ENCODE peak calls at places on chromosomes 6 and 20, in six cellular contexts. One of them, this sample, is unnamed.

GRCh38 chr20:63284083-63284440 is 8.9 kb upstream of the COL20A1 start:
- DNase-seq in effector CD8-positive, alpha-beta T cell: no peak
- DNase-seq in EL: no peak
- DNase-seq in T-helper 17 cell: no peak
- DNase-seq in posterior cingulate gyrus: no peak
- DNase-seq in NCI-H69: no peak
- DNase-seq in this sample: no peak

GRCh38 chr6:75563032-75563431 is 38.6 kb upstream of the SENP6 start:
- DNase-seq in effector CD8-positive, alpha-beta T cell: no peak
- DNase-seq in EL: peak
- DNase-seq in T-helper 17 cell: no peak
- DNase-seq in posterior cingulate gyrus: no peak
- DNase-seq in NCI-H69: peak
- DNase-seq in this sample: no peak

GRCh38 chr6:167799033-167799933 is 27.4 kb upstream of the AFDN start:
- DNase-seq in effector CD8-positive, alpha-beta T cell: no peak
- DNase-seq in EL: no peak
- DNase-seq in T-helper 17 cell: no peak
- DNase-seq in posterior cingulate gyrus: no peak
- DNase-seq in NCI-H69: peak
- DNase-seq in this sample: peak

GRCh38 chr20:50861012-50861411 is 66.2 kb downstream of the BCAS4 start:
- DNase-seq in effector CD8-positive, alpha-beta T cell: no peak
- DNase-seq in EL: no peak
- DNase-seq in T-helper 17 cell: no peak
- DNase-seq in posterior cingulate gyrus: no peak
- DNase-seq in NCI-H69: no peak
- DNase-seq in this sample: no peak

GRCh38 chr20:34511891-34512265 is 4.3 kb upstream of the DYNLRB1 start:
- DNase-seq in effector CD8-positive, alpha-beta T cell: no peak
- DNase-seq in EL: no peak
- DNase-seq in T-helper 17 cell: no peak
- DNase-seq in posterior cingulate gyrus: no peak
- DNase-seq in NCI-H69: no peak
- DNase-seq in this sample: no peak

GRCh38 chr6:14476793-14477531 is 359.4 kb downstream of the CD83 start:
- DNase-seq in effector CD8-positive, alpha-beta T cell: no peak
- DNase-seq in EL: peak
- DNase-seq in T-helper 17 cell: no peak
- DNase-seq in posterior cingulate gyrus: no peak
- DNase-seq in NCI-H69: no peak
- DNase-seq in this sample: peak

GRCh38 chr6:47162231-47162630 is 120.1 kb upstream of the ADGRF1 start:
- DNase-seq in effector CD8-positive, alpha-beta T cell: no peak
- DNase-seq in EL: no peak
- DNase-seq in T-helper 17 cell: no peak
- DNase-seq in posterior cingulate gyrus: no peak
- DNase-seq in NCI-H69: no peak
- DNase-seq in this sample: no peak

GRCh38 chr6:43993881-43994523 is 133.2 kb downstream of the MRPL14 start:
- DNase-seq in effector CD8-positive, alpha-beta T cell: no peak
- DNase-seq in EL: no peak
- DNase-seq in T-helper 17 cell: no peak
- DNase-seq in posterior cingulate gyrus: no peak
- DNase-seq in NCI-H69: peak
- DNase-seq in this sample: no peak

GRCh38 chr6:157763129-157763893 is 59.7 kb upstream of the SNX9 start:
- DNase-seq in effector CD8-positive, alpha-beta T cell: peak
- DNase-seq in EL: peak
- DNase-seq in T-helper 17 cell: no peak
- DNase-seq in posterior cingulate gyrus: no peak
- DNase-seq in NCI-H69: peak
- DNase-seq in this sample: no peak

GRCh38 chr6:149948011-149948410 is 6.2 kb downstream of the ULBP2 start:
- DNase-seq in effector CD8-positive, alpha-beta T cell: no peak
- DNase-seq in EL: no peak
- DNase-seq in T-helper 17 cell: no peak
- DNase-seq in posterior cingulate gyrus: no peak
- DNase-seq in NCI-H69: no peak
- DNase-seq in this sample: no peak

GRCh38 chr6:54428437-54428836 is 120.2 kb downstream of the TINAG start:
- DNase-seq in effector CD8-positive, alpha-beta T cell: no peak
- DNase-seq in EL: no peak
- DNase-seq in T-helper 17 cell: no peak
- DNase-seq in posterior cingulate gyrus: no peak
- DNase-seq in NCI-H69: no peak
- DNase-seq in this sample: no peak

GRCh38 chr20:54067606-54068174 is 2.7 kb downstream of the BCAS1 start:
- DNase-seq in effector CD8-positive, alpha-beta T cell: no peak
- DNase-seq in EL: no peak
- DNase-seq in T-helper 17 cell: no peak
- DNase-seq in posterior cingulate gyrus: peak
- DNase-seq in NCI-H69: no peak
- DNase-seq in this sample: no peak

GRCh38 chr6:42021847-42022754 is 28.2 kb upstream of the TAF8 start:
- DNase-seq in effector CD8-positive, alpha-beta T cell: peak
- DNase-seq in EL: no peak
- DNase-seq in T-helper 17 cell: peak
- DNase-seq in posterior cingulate gyrus: no peak
- DNase-seq in NCI-H69: peak
- DNase-seq in this sample: no peak

GRCh38 chr20:24116611-24117010 is 128.0 kb upstream of the GGTLC1 start:
- DNase-seq in effector CD8-positive, alpha-beta T cell: no peak
- DNase-seq in EL: no peak
- DNase-seq in T-helper 17 cell: no peak
- DNase-seq in posterior cingulate gyrus: no peak
- DNase-seq in NCI-H69: no peak
- DNase-seq in this sample: no peak

GRCh38 chr6:44097782-44098317 is 29.4 kb downstream of the MRPL14 start:
- DNase-seq in effector CD8-positive, alpha-beta T cell: no peak
- DNase-seq in EL: no peak
- DNase-seq in T-helper 17 cell: no peak
- DNase-seq in posterior cingulate gyrus: no peak
- DNase-seq in NCI-H69: no peak
- DNase-seq in this sample: no peak

GRCh38 chr20:49818810-49819209 is 6.2 kb downstream of the SLC9A8 start:
- DNase-seq in effector CD8-positive, alpha-beta T cell: no peak
- DNase-seq in EL: no peak
- DNase-seq in T-helper 17 cell: no peak
- DNase-seq in posterior cingulate gyrus: no peak
- DNase-seq in NCI-H69: no peak
- DNase-seq in this sample: no peak

GRCh38 chr20:11719153-11719552 is 198.5 kb upstream of the BTBD3 start:
- DNase-seq in effector CD8-positive, alpha-beta T cell: no peak
- DNase-seq in EL: no peak
- DNase-seq in T-helper 17 cell: no peak
- DNase-seq in posterior cingulate gyrus: no peak
- DNase-seq in NCI-H69: peak
- DNase-seq in this sample: no peak

GRCh38 chr6:52538252-52538905 is 38.5 kb downstream of the TRAM2 start:
- DNase-seq in effector CD8-positive, alpha-beta T cell: no peak
- DNase-seq in EL: peak
- DNase-seq in T-helper 17 cell: no peak
- DNase-seq in posterior cingulate gyrus: no peak
- DNase-seq in NCI-H69: peak
- DNase-seq in this sample: no peak

GRCh38 chr20:57167971-57168693 is 98.3 kb downstream of the BMP7 start:
- DNase-seq in effector CD8-positive, alpha-beta T cell: no peak
- DNase-seq in EL: peak
- DNase-seq in T-helper 17 cell: no peak
- DNase-seq in posterior cingulate gyrus: no peak
- DNase-seq in NCI-H69: peak
- DNase-seq in this sample: no peak

GRCh38 chr6:12594541-12594893 is 122.0 kb upstream of the PHACTR1 start:
- DNase-seq in effector CD8-positive, alpha-beta T cell: no peak
- DNase-seq in EL: no peak
- DNase-seq in T-helper 17 cell: no peak
- DNase-seq in posterior cingulate gyrus: no peak
- DNase-seq in NCI-H69: no peak
- DNase-seq in this sample: no peak